ENCODE peak calls at places on chromosomes 7 and 10, in eight cellular contexts. N is AG09309; M is activated CD8-positive, alpha-beta T cell treated with anti-CD3 and anti-CD28 coated beads, Interleukin-2, amount 10 ng/mL, durations not matched to agents 7 days and 5 days; C is fibroblast of lung; J is HTR-8/SVneo; Q is HepG2; B is fibroblast of the aortic adventitia; W is thoracic aorta. T is an unnamed sample.
A peak's percentile ranks its signal among the peaks of the same experiment; 100 is the strongest.

GRCh38 chr7:150737265-150738055 is at the start of gene GIMAP5:
- DNase-seq in N (no peak), M (peak; percentile 68), C (no peak), J (no peak), Q (no peak), B (no peak), W (no peak), T (peak; percentile 44)

GRCh38 chr10:71262027-71262426 is 49.7 kb downstream of the UNC5B start:
- DNase-seq in N (no peak), M (no peak), C (no peak), J (no peak), Q (no peak), B (no peak), W (no peak), T (no peak)

GRCh38 chr10:50600831-50601466 is 22.8 kb downstream of the SGMS1 start:
- DNase-seq in N (no peak), M (no peak), C (peak; percentile 34), J (no peak), Q (no peak), B (no peak), W (no peak), T (no peak)

GRCh38 chr10:86068532-86069337 is 297.9 kb downstream of the GRID1 start:
- DNase-seq in N (no peak), M (no peak), C (no peak), J (no peak), Q (no peak), B (no peak), W (no peak), T (no peak)

GRCh38 chr7:157549612-157550299 is 213.0 kb downstream of the DNAJB6 start:
- DNase-seq in N (no peak), M (no peak), C (no peak), J (no peak), Q (no peak), B (no peak), W (no peak), T (no peak)

GRCh38 chr10:44405038-44405437 is 20.1 kb upstream of the CXCL12 start:
- DNase-seq in N (no peak), M (no peak), C (no peak), J (no peak), Q (no peak), B (no peak), W (no peak), T (no peak)

GRCh38 chr10:112006407-112006806 is 177.2 kb downstream of the GPAM start:
- DNase-seq in N (no peak), M (no peak), C (no peak), J (no peak), Q (no peak), B (no peak), W (no peak), T (no peak)

GRCh38 chr10:109824206-109824605 is 99.1 kb downstream of the XPNPEP1 start:
- DNase-seq in N (no peak), M (no peak), C (no peak), J (no peak), Q (no peak), B (no peak), W (no peak), T (no peak)

GRCh38 chr7:43313628-43314378 is 201.4 kb downstream of the HECW1 start:
- DNase-seq in N (no peak), M (no peak), C (no peak), J (no peak), Q (no peak), B (no peak), W (no peak), T (no peak)

GRCh38 chr10:42954776-42955492 is 121.9 kb upstream of the RET start:
- DNase-seq in N (no peak), M (peak; percentile 13), C (no peak), J (no peak), Q (no peak), B (no peak), W (no peak), T (peak; percentile 2)

GRCh38 chr7:29989257-29989995 is at the start of gene SCRN1:
- DNase-seq in N (no peak), M (peak; percentile 31), C (no peak), J (peak; percentile 64), Q (peak; percentile 22), B (peak; percentile 15), W (no peak), T (peak; percentile 10)

GRCh38 chr7:40799-41750 is 151.3 kb upstream of the FAM20C start:
- DNase-seq in N (no peak), M (peak; percentile 9), C (no peak), J (no peak), Q (no peak), B (no peak), W (no peak), T (peak; percentile 5)

GRCh38 chr10:116437076-116437692 is 9.5 kb downstream of the PNLIPRP3 start:
- DNase-seq in N (no peak), M (peak; percentile 20), C (no peak), J (no peak), Q (no peak), B (no peak), W (no peak), T (no peak)

GRCh38 chr7:66500087-66500486 is 128.6 kb upstream of the KCTD7 start:
- DNase-seq in N (no peak), M (no peak), C (no peak), J (no peak), Q (peak; percentile 38), B (no peak), W (no peak), T (no peak)

GRCh38 chr10:127928021-127928806 is 21.3 kb downstream of the PTPRE start:
- DNase-seq in N (no peak), M (no peak), C (peak; percentile 84), J (peak; percentile 20), Q (no peak), B (peak; percentile 3), W (no peak), T (no peak)